ENCODE peak calls at places on chromosomes 16 and 17, in eight cellular contexts. M, O, V, A, K, P, R and E are unnamed samples.

GRCh38 chr16:4273858-4274291 is 1.1 kb upstream of the TFAP4 start:
- DNase-seq in M (peak; percentile 53), V (no peak), K (no peak), A (peak; percentile 67), P (no peak), R (peak; percentile 79), O (no peak), E (no peak)

GRCh38 chr17:82079001-82079677 is 13.5 kb upstream of the DUS1L start:
- DNase-seq in R (no peak), V (no peak), M (no peak), A (no peak), P (no peak), K (no peak), O (no peak), E (no peak)

GRCh38 chr17:8372422-8372821 is 4.1 kb downstream of the KRABD2 start:
- DNase-seq in R (no peak), P (no peak), M (peak; percentile 72), O (no peak), K (no peak), V (no peak), A (no peak), E (no peak)

GRCh38 chr17:17696075-17696474 is 14.8 kb downstream of the RAI1 start:
- DNase-seq in A (no peak), R (no peak), M (no peak), K (no peak), P (no peak), O (no peak), V (no peak), E (no peak)

GRCh38 chr17:34371405-34371804 is 8.4 kb upstream of the CCL1 start:
- DNase-seq in M (no peak), A (no peak), O (no peak), R (peak; percentile 51), P (no peak), V (no peak), K (no peak), E (no peak)

GRCh38 chr16:67013823-67014640 is 14.9 kb upstream of the CBFB start:
- DNase-seq in A (peak; percentile 70), P (no peak), K (no peak), V (no peak), M (no peak), O (no peak), R (peak; percentile 90), E (no peak)

GRCh38 chr16:80337786-80338185 is 203.0 kb upstream of the DYNLRB2 start:
- DNase-seq in R (no peak), P (no peak), O (no peak), K (no peak), V (no peak), A (no peak), M (no peak), E (no peak)

GRCh38 chr16:54588026-54588425 is 301.4 kb upstream of the IRX3 start:
- DNase-seq in V (no peak), R (no peak), A (no peak), O (no peak), P (no peak), K (no peak), M (no peak), E (no peak)

GRCh38 chr16:77531741-77532140 is 96.9 kb upstream of the ADAMTS18 start:
- DNase-seq in O (peak; percentile 68), M (no peak), A (no peak), V (peak; percentile 66), P (peak; percentile 1), R (no peak), K (no peak), E (no peak)

GRCh38 chr16:30459456-30459855 is 13.1 kb upstream of the ITGAL start:
- DNase-seq in A (no peak), V (no peak), M (no peak), O (no peak), R (peak; percentile 69), K (no peak), P (no peak), E (no peak)

GRCh38 chr17:31492880-31493655 is 101.6 kb downstream of the RAB11FIP4 start:
- DNase-seq in O (no peak), V (no peak), K (peak; percentile 58), M (no peak), P (no peak), R (peak; percentile 92), A (peak; percentile 66), E (peak; percentile 44)

GRCh38 chr17:78105551-78105950 is 23.0 kb downstream of the TMC6 start:
- DNase-seq in R (no peak), V (no peak), O (no peak), A (no peak), K (no peak), M (no peak), P (no peak), E (no peak)

GRCh38 chr16:75929056-75929455 is 202.8 kb upstream of the CPHXL start:
- DNase-seq in V (no peak), R (no peak), A (no peak), O (no peak), P (no peak), K (no peak), M (no peak), E (no peak)

GRCh38 chr16:12507366-12507765 is 296.3 kb downstream of the CPPED1 start:
- DNase-seq in O (no peak), M (no peak), K (no peak), P (no peak), V (no peak), R (no peak), A (no peak), E (no peak)

GRCh38 chr17:57608369-57609124 is 136.6 kb downstream of the CCDC182 start:
- DNase-seq in K (no peak), V (no peak), A (no peak), O (no peak), M (no peak), P (no peak), R (no peak), E (no peak)

GRCh38 chr16:10136916-10137315 is 45.3 kb downstream of the GRIN2A start:
- DNase-seq in P (no peak), V (no peak), M (no peak), A (no peak), O (no peak), R (no peak), K (no peak), E (no peak)

GRCh38 chr16:17270111-17270510 is 200.6 kb downstream of the XYLT1 start:
- DNase-seq in R (no peak), V (no peak), M (no peak), P (no peak), A (no peak), O (no peak), K (no peak), E (no peak)

GRCh38 chr17:82217530-82218204 is 5.0 kb upstream of the CCDC57 start:
- DNase-seq in V (no peak), P (peak; percentile 52), O (no peak), K (no peak), R (peak; percentile 96), M (peak; percentile 75), A (peak; percentile 86), E (no peak)

GRCh38 chr17:1813088-1813487 is 16.6 kb downstream of the SMYD4 start:
- DNase-seq in M (peak; percentile 35), K (no peak), A (no peak), V (no peak), P (no peak), O (no peak), R (no peak), E (no peak)

GRCh38 chr17:61325382-61326073 is 74.1 kb upstream of the TBX2 start:
- DNase-seq in P (no peak), R (no peak), M (no peak), V (no peak), O (no peak), K (no peak), A (no peak), E (no peak)

GRCh38 chr17:38353668-38354067 is 2.0 kb downstream of the SOCS7 start:
- DNase-seq in K (no peak), V (no peak), R (no peak), A (no peak), O (no peak), M (no peak), P (no peak), E (no peak)
- H3K4me3 ChIP-seq in K (peak overlapping the region; percentile 75), V (peak overlapping the region; percentile 69), R (peak overlapping the region; percentile 65), A (no peak overlapping the region), O (no peak overlapping the region), M (peak overlapping the region; percentile 84), P (peak overlapping the region; percentile 75), E (peak overlapping the region; percentile 70)

GRCh38 chr16:1153480-1154160 is 714 bp downstream of the CACNA1H start:
- DNase-seq in A (no peak), M (no peak), V (no peak), P (no peak), R (no peak), O (no peak), K (no peak), E (no peak)
- TF ChIP-seq CTCF in A (no peak), M (no peak), V (no peak), P (no peak), R (no peak), O (no peak), K (no peak), E (no peak)

DNA sequence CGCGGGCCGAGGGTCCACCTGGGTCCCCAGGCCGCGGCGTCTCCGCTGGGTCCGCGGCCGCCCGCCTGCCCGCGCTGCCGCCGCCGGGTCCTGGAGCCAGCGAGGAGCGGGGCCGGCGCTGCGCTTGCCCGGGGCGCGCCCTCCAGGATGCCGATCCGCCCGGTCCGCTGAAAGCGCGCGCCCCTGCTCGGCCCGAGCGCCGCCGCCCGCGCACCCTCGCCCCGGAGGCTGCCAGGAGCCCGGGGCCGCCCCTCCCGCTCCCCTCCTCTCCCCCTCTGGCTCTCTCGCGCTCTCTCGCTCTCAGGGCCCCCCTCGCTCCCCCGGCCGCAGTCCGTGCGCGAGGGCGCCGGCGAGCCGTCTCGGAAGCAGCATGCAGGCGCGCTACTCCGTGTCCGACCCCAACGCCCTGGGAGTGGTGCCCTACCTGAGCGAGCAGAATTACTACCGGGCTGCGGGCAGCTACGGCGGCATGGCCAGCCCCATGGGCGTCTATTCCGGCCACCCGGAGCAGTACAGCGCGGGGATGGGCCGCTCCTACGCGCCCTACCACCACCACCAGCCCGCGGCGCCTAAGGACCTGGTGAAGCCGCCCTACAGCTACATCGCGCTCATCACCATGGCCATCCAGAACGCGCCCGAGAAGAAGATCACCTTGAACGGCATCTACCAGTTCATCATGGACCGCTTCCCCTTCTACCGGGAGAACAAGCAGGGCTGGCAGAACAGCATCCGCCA is 504 bp downstream of the FOXC2 start:
- DNase-seq in O (no peak), A (no peak), K (no peak), M (no peak), R (no peak), V (no peak), P (no peak), E (no peak)
- H3K4me3 ChIP-seq in O (peak overlapping the region; percentile 89), A (no peak overlapping the region), K (no peak overlapping the region), M (no peak overlapping the region), R (no peak overlapping the region), V (peak overlapping the region; percentile 71), P (peak overlapping the region; percentile 91), E (peak overlapping the region; percentile 23)

DNA sequence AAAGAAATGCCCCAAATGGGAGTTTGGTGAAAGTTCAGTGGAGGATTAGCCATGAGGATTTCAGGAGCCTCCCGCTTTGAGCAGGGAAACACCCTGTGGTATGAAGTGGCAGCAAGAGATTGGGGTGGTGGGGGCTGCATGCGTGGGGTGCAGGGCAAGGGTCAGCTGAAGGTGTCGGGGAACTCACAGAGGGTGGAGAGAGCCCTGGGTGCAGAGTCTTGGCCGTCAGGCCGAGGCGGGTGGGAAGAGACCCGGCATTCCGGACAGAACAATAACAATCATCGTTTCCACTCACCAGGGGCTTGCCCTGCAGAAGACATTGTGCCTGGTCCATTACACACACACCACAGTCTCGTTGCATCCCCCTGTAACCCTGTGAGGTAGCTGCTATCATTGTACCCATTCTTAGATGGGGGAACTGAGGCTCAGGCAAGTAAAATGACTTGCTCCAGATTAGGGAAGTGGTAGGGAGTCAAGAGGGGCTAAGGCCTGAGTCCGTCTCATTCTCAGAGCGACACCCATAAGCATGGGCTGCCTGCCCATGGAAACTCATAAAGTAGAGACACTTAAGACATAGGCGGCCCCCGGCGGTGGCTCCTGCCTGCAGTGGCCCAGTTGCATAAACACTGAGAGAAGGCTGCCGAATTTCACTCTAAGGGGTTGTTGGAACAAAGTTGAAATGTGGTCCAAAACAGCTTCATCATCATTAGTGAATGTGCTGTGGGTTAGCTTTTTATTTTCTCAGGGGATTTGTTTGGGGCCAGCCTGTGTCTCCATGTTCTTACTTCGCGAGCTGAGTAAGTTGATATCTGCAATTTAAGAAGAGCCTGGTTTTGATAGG is 93.3 kb downstream of the CMIP start:
- DNase-seq in A (no peak), R (peak; percentile 57), M (no peak), V (no peak), O (no peak), K (no peak), P (no peak), E (no peak)
- TF ChIP-seq CTCF in A (no peak), R (no peak), M (no peak), V (no peak), O (no peak), K (no peak), P (no peak), E (no peak)